ENCODE peak calls at places on chromosomes 11 and 22, in eight cellular contexts. E is activated naive CD4-positive, alpha-beta T cell treated with anti-CD3 and anti-CD28 coated beads, Interleukin-2, amount 50 U/mL, for 72 hours; Y is activated T-cell treated with anti-CD3 and anti-CD28 coated beads, Interleukin-2, amount 50 U/mL, for 72 hours; L is activated CD4-positive, alpha-beta T cell treated with anti-CD3 and anti-CD28 coated beads for 36 hours; R is Right ventricle myocardium inferior; X is HCT116; K is body of pancreas; P is WTC11. N is an unnamed sample.

GRCh38 chr11:117735350-117735977 is 61.6 kb downstream of the DSCAML1 start:
- ATAC-seq in E (no peak), Y (no peak), L (no peak), R (peak; percentile 8), X (no peak), K (no peak), P (no peak), N (no peak)

GRCh38 chr11:70618471-70619101 is 220.3 kb downstream of the CTTN start:
- ATAC-seq in E (no peak), Y (no peak), L (no peak), R (no peak), X (no peak), K (peak; percentile 21), P (no peak), N (no peak)

GRCh38 chr22:45975266-45976161 is 1.4 kb downstream of the WNT7B start:
- ATAC-seq in E (no peak), Y (no peak), L (no peak), R (no peak), X (peak; percentile 15), K (peak; percentile 28), P (no peak), N (no peak)

GRCh38 chr11:5809122-5809519 is 397 bp downstream of the OR52N2 start:
- ATAC-seq in E (peak; percentile 78), Y (peak; percentile 62), L (peak; percentile 57), R (no peak), X (peak; percentile 12), K (peak; percentile 45), P (no peak), N (peak; percentile 55)

GRCh38 chr11:9895016-9895415 is 231.1 kb downstream of the SWAP70 start:
- ATAC-seq in E (no peak), Y (peak; percentile 60), L (no peak), R (no peak), X (no peak), K (no peak), P (no peak), N (no peak)

GRCh38 chr11:34425863-34426262 is 12.9 kb upstream of the CAT start:
- ATAC-seq in E (no peak), Y (no peak), L (no peak), R (no peak), X (no peak), K (no peak), P (no peak), N (no peak)

GRCh38 chr11:967995-968751 is 42.5 kb downstream of the AP2A2 start:
- ATAC-seq in E (no peak), Y (no peak), L (no peak), R (no peak), X (no peak), K (no peak), P (no peak), N (no peak)

GRCh38 chr11:20397281-20397680 is 9.8 kb downstream of the PRMT3 start:
- ATAC-seq in E (peak; percentile 31), Y (peak; percentile 62), L (peak; percentile 83), R (peak; percentile 44), X (peak; percentile 80), K (no peak), P (peak; percentile 74), N (peak; percentile 61)

GRCh38 chr11:34167961-34168360 is 62.5 kb downstream of the NAT10 start:
- ATAC-seq in E (no peak), Y (no peak), L (no peak), R (no peak), X (no peak), K (no peak), P (no peak), N (no peak)

N was measured in activated T-helper 17 cell treated with anti-CD3 and anti-CD28 coated beads, Interleukin-2, amount 50 U/mL, for 72 hours.